ENCODE peak calls at places on chromosomes 1 and 21, in five cellular contexts. One of them, this sample, is unnamed. For H3K9me3, the result is how much of the 10 kb centered on the place peaks cover.

GRCh38 chr1:100896481-100896982 is 642 bp downstream of the SLC30A7 start:
- DNase-seq in mucosa of descending colon: peak
- DNase-seq in CD4-positive, alpha-beta memory T cell: peak
- DNase-seq in pancreas: no peak
- DNase-seq in MM.1S: peak
- DNase-seq in this sample: peak

GRCh38 chr21:45259206-45259795 is 28.4 kb downstream of the POFUT2 start:
- DNase-seq in MM.1S: no peak
- DNase-seq in pancreas: no peak
- DNase-seq in CD4-positive, alpha-beta memory T cell: no peak
- DNase-seq in mucosa of descending colon: no peak
- DNase-seq in this sample: no peak

GRCh38 chr1:206508956-206509355 is 1.6 kb downstream of the RASSF5 start:
- DNase-seq in mucosa of descending colon: no peak
- DNase-seq in pancreas: no peak
- DNase-seq in CD4-positive, alpha-beta memory T cell: no peak
- DNase-seq in MM.1S: no peak
- DNase-seq in this sample: no peak

GRCh38 chr1:26112407-26112775 is 767 bp downstream of the PDIK1L start:
- DNase-seq in mucosa of descending colon: no peak
- DNase-seq in pancreas: no peak
- DNase-seq in CD4-positive, alpha-beta memory T cell: no peak
- DNase-seq in MM.1S: no peak
- DNase-seq in this sample: no peak

GRCh38 chr1:17776426-17776825 is 21.3 kb downstream of the ACTL8 start:
- DNase-seq in pancreas: no peak
- DNase-seq in MM.1S: no peak
- DNase-seq in mucosa of descending colon: no peak
- DNase-seq in CD4-positive, alpha-beta memory T cell: no peak
- DNase-seq in this sample: no peak

GRCh38 chr1:188762344-188762743 is 1715.3 kb downstream of the BRINP3 start:
- DNase-seq in mucosa of descending colon: no peak
- DNase-seq in pancreas: no peak
- DNase-seq in MM.1S: no peak
- DNase-seq in CD4-positive, alpha-beta memory T cell: no peak
- DNase-seq in this sample: no peak

GRCh38 chr1:4931486-4931885 is 277.1 kb downstream of the AJAP1 start:
- DNase-seq in pancreas: no peak
- DNase-seq in MM.1S: no peak
- DNase-seq in CD4-positive, alpha-beta memory T cell: no peak
- DNase-seq in mucosa of descending colon: no peak
- DNase-seq in this sample: peak

GRCh38 chr1:184940226-184940625 is 34.1 kb downstream of the NIBAN1 start:
- DNase-seq in MM.1S: no peak
- DNase-seq in pancreas: no peak
- DNase-seq in mucosa of descending colon: no peak
- DNase-seq in CD4-positive, alpha-beta memory T cell: no peak
- DNase-seq in this sample: no peak

GRCh38 chr1:215606564-215607168 is 39.6 kb downstream of the KCTD3 start:
- DNase-seq in CD4-positive, alpha-beta memory T cell: no peak
- DNase-seq in MM.1S: peak
- DNase-seq in mucosa of descending colon: no peak
- DNase-seq in pancreas: no peak
- DNase-seq in this sample: no peak

GRCh38 chr1:241749041-241749798 is 97.1 kb downstream of the WDR64 start:
- DNase-seq in CD4-positive, alpha-beta memory T cell: no peak
- DNase-seq in mucosa of descending colon: no peak
- DNase-seq in MM.1S: no peak
- DNase-seq in pancreas: no peak
- DNase-seq in this sample: peak

GRCh38 chr1:229230893-229231753 is 39.8 kb upstream of the RAB4A start:
- DNase-seq in mucosa of descending colon: no peak
- DNase-seq in CD4-positive, alpha-beta memory T cell: no peak
- DNase-seq in MM.1S: no peak
- DNase-seq in pancreas: no peak
- DNase-seq in this sample: peak

GRCh38 chr1:171251741-171252300 is 3.5 kb downstream of the FMO1 start:
- DNase-seq in pancreas: no peak
- DNase-seq in mucosa of descending colon: peak
- DNase-seq in MM.1S: peak
- DNase-seq in CD4-positive, alpha-beta memory T cell: no peak
- DNase-seq in this sample: peak
- H3K4me3 ChIP-seq in pancreas: peak
- H3K4me3 ChIP-seq in mucosa of descending colon: no peak
- H3K4me3 ChIP-seq in MM.1S: peak
- H3K4me3 ChIP-seq in CD4-positive, alpha-beta memory T cell: peak
- H3K4me3 ChIP-seq in this sample: peak

DNA sequence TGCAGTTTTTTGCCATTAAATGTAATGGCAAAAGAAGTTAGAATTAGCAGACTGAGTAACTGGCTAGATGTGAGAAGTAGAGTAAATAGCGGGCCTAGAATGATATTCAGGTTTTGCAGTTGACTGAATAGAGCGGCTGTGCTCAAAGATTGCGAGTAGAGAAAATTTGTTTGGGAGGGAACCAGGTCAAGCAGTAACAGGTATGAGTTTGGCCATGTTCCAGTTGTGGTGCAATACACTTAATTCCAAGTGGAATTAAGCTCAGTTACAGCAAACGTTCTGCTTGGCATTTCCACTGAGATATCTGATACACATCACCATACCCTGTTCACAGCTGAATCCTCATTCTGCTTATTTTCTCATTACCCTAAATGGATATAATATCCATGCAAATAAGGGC is 1382.9 kb downstream of the MRPL39 start:
- DNase-seq in mucosa of descending colon: no peak
- DNase-seq in pancreas: no peak
- DNase-seq in MM.1S: no peak
- DNase-seq in CD4-positive, alpha-beta memory T cell: no peak
- DNase-seq in this sample: no peak
- H3K9me3 ChIP-seq in mucosa of descending colon: under half
- H3K9me3 ChIP-seq in pancreas: under half
- H3K9me3 ChIP-seq in MM.1S: under half
- H3K9me3 ChIP-seq in CD4-positive, alpha-beta memory T cell: under half
- H3K9me3 ChIP-seq in this sample: under half

GRCh38 chr1:160626560-160627342 is 20.1 kb downstream of the SLAMF1 start:
- DNase-seq in mucosa of descending colon: no peak
- DNase-seq in pancreas: no peak
- DNase-seq in CD4-positive, alpha-beta memory T cell: no peak
- DNase-seq in MM.1S: no peak
- DNase-seq in this sample: no peak

GRCh38 chr1:160630523-160631087 is 16.2 kb downstream of the SLAMF1 start:
- DNase-seq in mucosa of descending colon: no peak
- DNase-seq in MM.1S: no peak
- DNase-seq in CD4-positive, alpha-beta memory T cell: no peak
- DNase-seq in pancreas: no peak
- DNase-seq in this sample: no peak

GRCh38 chr1:160628799-160629263 is 18.0 kb downstream of the SLAMF1 start:
- DNase-seq in pancreas: no peak
- DNase-seq in MM.1S: no peak
- DNase-seq in mucosa of descending colon: no peak
- DNase-seq in CD4-positive, alpha-beta memory T cell: peak
- DNase-seq in this sample: no peak

GRCh38 chr1:160631983-160632625 is 14.7 kb downstream of the SLAMF1 start:
- DNase-seq in CD4-positive, alpha-beta memory T cell: no peak
- DNase-seq in pancreas: no peak
- DNase-seq in MM.1S: no peak
- DNase-seq in mucosa of descending colon: no peak
- DNase-seq in this sample: no peak

GRCh38 chr1:160629286-160630210 is 17.3 kb downstream of the SLAMF1 start:
- DNase-seq in CD4-positive, alpha-beta memory T cell: peak
- DNase-seq in mucosa of descending colon: peak
- DNase-seq in MM.1S: peak
- DNase-seq in pancreas: no peak
- DNase-seq in this sample: no peak
- H3K4me3 ChIP-seq in CD4-positive, alpha-beta memory T cell: peak
- H3K4me3 ChIP-seq in mucosa of descending colon: no peak
- H3K4me3 ChIP-seq in MM.1S: no peak
- H3K4me3 ChIP-seq in pancreas: no peak
- H3K4me3 ChIP-seq in this sample: no peak

DNA sequence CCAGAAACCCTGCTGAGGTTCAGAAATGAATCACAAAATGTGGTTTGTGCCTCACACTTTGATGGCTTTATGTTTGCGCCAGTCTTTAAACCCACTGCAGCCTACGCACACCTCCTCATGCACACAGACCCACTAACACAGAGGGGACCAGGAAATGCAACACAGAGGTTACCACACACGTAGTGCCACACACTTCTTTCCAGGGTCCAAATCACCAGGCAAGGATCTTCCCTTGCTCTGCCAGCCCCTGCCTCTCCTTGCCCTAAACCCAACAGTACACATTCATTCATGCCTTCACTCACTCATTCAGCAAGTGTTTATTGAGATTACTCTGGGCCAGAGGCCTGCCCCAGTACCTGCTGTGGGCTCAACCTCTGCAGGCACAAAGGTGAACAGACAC is 17.5 kb downstream of the MAB21L3 start:
- DNase-seq in MM.1S: no peak
- DNase-seq in CD4-positive, alpha-beta memory T cell: peak
- DNase-seq in pancreas: no peak
- DNase-seq in mucosa of descending colon: no peak
- DNase-seq in this sample: no peak
- H3K9me3 ChIP-seq in MM.1S: under half
- H3K9me3 ChIP-seq in CD4-positive, alpha-beta memory T cell: under half
- H3K9me3 ChIP-seq in pancreas: under half
- H3K9me3 ChIP-seq in mucosa of descending colon: under half
- H3K9me3 ChIP-seq in this sample: under half

DNA sequence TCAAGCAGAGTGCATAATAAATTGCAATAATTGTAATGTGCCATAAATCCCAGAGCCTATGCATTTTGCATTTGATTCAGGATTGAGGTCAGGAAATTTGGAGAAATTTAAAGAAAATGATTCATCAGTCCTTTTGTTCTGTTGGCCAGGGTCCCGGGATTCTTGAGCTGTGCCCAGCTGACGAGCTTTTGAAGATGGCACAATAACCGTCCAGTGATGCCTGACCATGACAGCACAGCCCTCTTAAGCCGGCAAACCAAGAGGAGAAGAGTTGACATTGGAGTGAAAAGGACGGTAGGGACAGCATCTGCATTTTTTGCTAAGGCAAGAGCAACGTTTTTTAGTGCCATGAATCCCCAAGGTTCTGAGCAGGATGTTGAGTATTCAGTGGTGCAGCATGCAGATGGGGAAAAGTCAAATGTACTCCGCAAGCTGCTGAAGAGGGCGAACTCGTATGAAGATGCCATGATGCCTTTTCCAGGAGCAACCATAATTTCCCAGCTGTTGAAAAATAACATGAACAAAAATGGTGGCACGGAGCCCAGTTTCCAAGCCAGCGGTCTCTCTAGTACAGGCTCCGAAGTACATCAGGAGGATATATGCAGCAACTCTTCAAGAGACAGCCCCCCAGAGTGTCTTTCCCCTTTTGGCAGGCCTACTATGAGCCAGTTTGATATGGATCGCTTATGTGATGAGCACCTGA is 8.7 kb downstream of the PROX1 start:
- DNase-seq in CD4-positive, alpha-beta memory T cell: no peak
- DNase-seq in mucosa of descending colon: no peak
- DNase-seq in MM.1S: no peak
- DNase-seq in pancreas: no peak
- DNase-seq in this sample: peak
- H3K4me3 ChIP-seq in CD4-positive, alpha-beta memory T cell: no peak
- H3K4me3 ChIP-seq in mucosa of descending colon: no peak
- H3K4me3 ChIP-seq in MM.1S: peak
- H3K4me3 ChIP-seq in pancreas: no peak
- H3K4me3 ChIP-seq in this sample: no peak

GRCh38 chr1:15541231-15541792 is 14.7 kb downstream of the DNAJC16 start:
- DNase-seq in CD4-positive, alpha-beta memory T cell: no peak
- DNase-seq in MM.1S: no peak
- DNase-seq in mucosa of descending colon: no peak
- DNase-seq in pancreas: no peak
- DNase-seq in this sample: no peak

GRCh38 chr1:15542685-15543588 is 16.3 kb downstream of the DNAJC16 start:
- DNase-seq in MM.1S: no peak
- DNase-seq in CD4-positive, alpha-beta memory T cell: no peak
- DNase-seq in mucosa of descending colon: no peak
- DNase-seq in pancreas: no peak
- DNase-seq in this sample: no peak

GRCh38 chr1:15540201-15540600 is 13.6 kb downstream of the DNAJC16 start:
- DNase-seq in mucosa of descending colon: no peak
- DNase-seq in MM.1S: no peak
- DNase-seq in pancreas: no peak
- DNase-seq in CD4-positive, alpha-beta memory T cell: no peak
- DNase-seq in this sample: no peak

GRCh38 chr1:15546641-15547040 is 20.0 kb downstream of the DNAJC16 start:
- DNase-seq in pancreas: no peak
- DNase-seq in MM.1S: no peak
- DNase-seq in mucosa of descending colon: no peak
- DNase-seq in CD4-positive, alpha-beta memory T cell: no peak
- DNase-seq in this sample: no peak

GRCh38 chr1:15543589-15544568 is 17.2 kb downstream of the DNAJC16 start:
- DNase-seq in mucosa of descending colon: no peak
- DNase-seq in pancreas: no peak
- DNase-seq in CD4-positive, alpha-beta memory T cell: no peak
- DNase-seq in MM.1S: no peak
- DNase-seq in this sample: no peak
- H3K9me3 ChIP-seq in mucosa of descending colon: under half
- H3K9me3 ChIP-seq in pancreas: under half
- H3K9me3 ChIP-seq in CD4-positive, alpha-beta memory T cell: under half
- H3K9me3 ChIP-seq in MM.1S: under half
- H3K9me3 ChIP-seq in this sample: under half

DNA sequence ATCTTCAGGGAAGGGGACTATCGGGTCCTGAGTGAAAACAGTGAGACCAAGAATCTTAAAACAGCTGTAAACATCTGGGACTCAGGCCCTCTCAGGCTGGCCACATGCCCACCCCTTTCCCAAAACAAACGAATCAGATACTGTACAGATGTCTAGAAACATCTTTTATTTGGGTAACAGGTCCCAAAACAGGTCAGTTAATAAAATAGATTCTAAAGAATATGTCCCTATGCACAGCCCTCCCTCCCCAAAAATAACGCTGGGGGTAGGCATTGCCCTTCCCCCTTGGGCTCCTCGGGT is 499 bp upstream of the CRTC2 start:
- DNase-seq in MM.1S: no peak
- DNase-seq in mucosa of descending colon: peak
- DNase-seq in pancreas: peak
- DNase-seq in CD4-positive, alpha-beta memory T cell: no peak
- DNase-seq in this sample: no peak
- H3K4me3 ChIP-seq in MM.1S: peak
- H3K4me3 ChIP-seq in mucosa of descending colon: no peak
- H3K4me3 ChIP-seq in pancreas: no peak
- H3K4me3 ChIP-seq in CD4-positive, alpha-beta memory T cell: no peak
- H3K4me3 ChIP-seq in this sample: peak

GRCh38 chr1:2962946-2963345 is 58.3 kb upstream of the ACTRT2 start:
- DNase-seq in MM.1S: no peak
- DNase-seq in mucosa of descending colon: no peak
- DNase-seq in pancreas: peak
- DNase-seq in CD4-positive, alpha-beta memory T cell: no peak
- DNase-seq in this sample: no peak
- H3K9me3 ChIP-seq in MM.1S: under half
- H3K9me3 ChIP-seq in mucosa of descending colon: under half
- H3K9me3 ChIP-seq in pancreas: under half
- H3K9me3 ChIP-seq in CD4-positive, alpha-beta memory T cell: under half
- H3K9me3 ChIP-seq in this sample: under half